ENCODE peak calls at places on chromosome 6, in four cellular contexts. X, U, Y and Q are unnamed samples.

GRCh38 chr6:75751443-75751842 is 2.4 kb downstream of the MYO6 start:
- DNase-seq in X (no peak), Y (peak; percentile 88), U (no peak), Q (no peak)

GRCh38 chr6:123439371-123439770 is 197.4 kb downstream of the TRDN start:
- DNase-seq in X (no peak), Y (no peak), U (no peak), Q (no peak)

GRCh38 chr6:107421696-107422256 is 37.6 kb downstream of the PDSS2 start:
- DNase-seq in X (no peak), U (no peak), Y (no peak), Q (no peak)

GRCh38 chr6:132907231-132907630 is 92.9 kb downstream of the RPS12 start:
- DNase-seq in U (no peak), X (no peak), Y (no peak), Q (no peak)

GRCh38 chr6:87639373-87639772 is 49.4 kb downstream of the ORC3 start:
- DNase-seq in U (no peak), Y (no peak), X (no peak), Q (no peak)

GRCh38 chr6:86937219-86938079 is at the start of gene HTR1E:
- DNase-seq in Y (peak; percentile 36), X (no peak), U (peak; percentile 16), Q (peak; percentile 74)

GRCh38 chr6:132491303-132491702 is 21.6 kb downstream of the STX7 start:
- DNase-seq in X (no peak), Y (peak; percentile 67), U (no peak), Q (peak; percentile 23)

GRCh38 chr6:143516700-143517446 is 5.4 kb upstream of the FUCA2 start:
- DNase-seq in X (no peak), U (no peak), Y (no peak), Q (no peak)

GRCh38 chr6:143595256-143596036 is 82.3 kb upstream of the PHACTR2 start:
- DNase-seq in Y (no peak), U (no peak), X (no peak), Q (no peak)

DNA sequence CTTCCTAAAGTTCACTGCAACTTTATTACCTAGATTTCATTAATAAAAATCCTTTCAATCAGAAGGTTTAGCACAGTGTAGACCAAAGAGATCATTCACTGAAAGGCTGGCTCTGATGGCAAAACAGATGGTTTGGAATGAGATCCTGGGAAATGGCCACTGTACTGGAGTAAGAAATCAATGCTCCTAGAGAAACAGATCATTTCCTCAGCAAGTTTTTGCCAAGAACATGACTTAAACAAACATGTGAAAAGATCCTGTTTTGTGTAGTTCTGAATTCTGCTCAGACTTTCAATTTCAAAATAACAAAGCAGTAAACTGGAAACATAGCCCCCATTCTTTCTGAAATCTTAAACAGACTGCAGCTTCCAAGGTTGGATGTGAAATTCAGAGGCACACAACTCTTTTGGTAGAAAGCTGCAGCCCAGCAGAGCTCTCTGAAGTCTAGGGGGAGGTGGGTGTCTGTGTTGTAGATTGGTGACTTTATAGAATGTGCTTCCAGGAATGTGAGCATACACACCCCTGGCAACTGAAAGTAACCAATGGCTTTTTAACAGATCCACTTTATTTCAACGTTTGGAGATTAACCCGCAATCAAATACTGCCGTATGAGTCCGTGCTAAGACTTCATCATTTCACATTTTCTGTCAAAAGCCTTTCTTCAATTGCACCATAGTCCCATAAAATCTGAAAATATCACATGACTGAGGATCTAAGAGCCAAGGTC is 86.4 kb downstream of the ATXN1 start:
- DNase-seq in X (no peak), U (no peak), Y (peak; percentile 80), Q (no peak)
- H3K4me1 ChIP-seq in X (no peaks in the 10 kb centered on the region), U (no peaks in the 10 kb centered on the region), Y (peaks cover 18% of the 10 kb centered on the region), Q (no peaks in the 10 kb centered on the region)

DNA sequence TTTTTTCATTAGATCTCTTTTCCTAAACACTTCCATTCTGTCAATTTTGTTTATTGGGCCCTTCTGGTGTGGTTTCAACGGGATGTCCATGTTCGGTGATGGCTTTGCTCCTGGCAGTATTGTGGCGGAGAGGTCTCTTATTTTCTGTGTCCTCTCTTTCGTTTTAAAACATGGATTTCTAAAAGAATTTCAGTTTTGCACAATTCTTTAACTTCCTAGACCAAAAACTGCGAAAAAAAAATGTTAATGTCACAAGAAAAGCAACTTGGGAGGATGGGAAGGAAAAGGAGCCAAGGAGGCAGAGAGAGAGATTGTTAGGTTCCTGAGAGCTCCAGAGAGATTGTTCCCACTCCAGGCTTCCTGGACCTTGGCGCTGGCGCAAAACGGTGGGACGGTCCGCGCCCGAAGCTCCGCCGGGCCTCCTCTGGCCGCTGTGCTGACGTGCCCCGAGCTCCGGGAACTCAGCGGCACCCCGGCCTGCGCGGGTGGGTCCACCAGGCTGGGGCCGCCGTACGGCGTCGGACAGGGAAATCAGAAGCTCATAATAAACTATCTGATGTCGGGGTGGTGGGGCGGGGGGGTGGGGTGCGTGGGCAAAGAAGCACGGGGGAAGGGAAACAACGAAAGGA is 887 bp upstream of the OLIG3 start:
- DNase-seq in Y (no peak), X (no peak), U (no peak), Q (no peak)
- H3K27me3 ChIP-seq in Y (peaks cover 99% of the 10 kb centered on the region), X (peaks cover 94% of the 10 kb centered on the region), U (peaks cover 5% of the 10 kb centered on the region), Q (peaks cover 95% of the 10 kb centered on the region)

DNA sequence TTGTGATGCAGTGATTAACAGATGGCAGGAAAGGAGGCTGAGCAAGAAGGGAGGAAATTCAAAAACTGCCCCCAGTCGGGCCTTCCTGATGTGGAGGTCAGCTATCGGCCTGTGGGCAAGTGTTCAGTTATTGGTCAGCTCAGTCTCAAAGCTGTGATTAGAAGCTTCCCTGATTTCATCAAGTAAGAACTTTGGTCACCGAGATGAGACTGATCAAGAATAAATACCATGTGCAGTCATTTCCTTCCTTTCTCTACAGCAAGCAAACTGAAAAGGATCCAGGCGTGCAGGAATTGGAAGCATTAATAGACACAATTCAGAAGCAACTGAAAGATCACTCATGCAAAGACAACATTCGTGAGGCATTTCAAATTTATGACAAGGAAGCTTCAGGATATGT is 69.7 kb downstream of the EFHC1 start:
- DNase-seq in Y (peak; percentile 80), U (no peak), X (no peak), Q (no peak)
- H3K4me1 ChIP-seq in Y (peaks cover 35% of the 10 kb centered on the region), U (no peaks in the 10 kb centered on the region), X (no peaks in the 10 kb centered on the region), Q (peaks cover 3% of the 10 kb centered on the region)

GRCh38 chr6:100468013-100468622 is 3.4 kb upstream of the SIM1 start:
- DNase-seq in X (no peak), Y (no peak), U (no peak), Q (no peak)
- H3K27me3 ChIP-seq in X (peaks cover 86% of the 10 kb centered on the region), Y (peaks cover 97% of the 10 kb centered on the region), U (no peaks in the 10 kb centered on the region), Q (peaks cover 93% of the 10 kb centered on the region)

GRCh38 chr6:15378864-15379263 is 133.0 kb downstream of the JARID2 start:
- DNase-seq in U (no peak), Y (no peak), X (no peak), Q (peak; percentile 32)
- H3K4me1 ChIP-seq in U (no peaks in the 10 kb centered on the region), Y (no peaks in the 10 kb centered on the region), X (no peaks in the 10 kb centered on the region), Q (peaks cover 19% of the 10 kb centered on the region)

DNA sequence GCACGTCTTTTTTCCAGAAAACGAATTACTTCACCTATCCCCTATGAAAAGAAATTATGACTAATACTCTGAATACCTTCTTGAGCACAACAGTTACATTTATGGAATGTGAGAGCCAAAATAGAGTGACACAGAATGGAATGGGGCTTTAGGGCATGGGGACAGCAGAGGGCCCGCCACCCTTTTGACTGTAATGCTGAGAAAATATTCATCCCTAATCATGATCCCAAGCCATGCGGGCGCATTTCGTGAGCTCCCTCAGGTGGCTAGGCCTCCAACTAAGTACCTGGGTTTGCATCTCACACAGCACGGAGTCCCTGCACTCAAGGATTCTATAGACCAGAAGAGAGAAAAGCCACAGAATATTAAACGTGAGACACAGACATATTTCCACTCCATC is 212.6 kb downstream of the SOD2 start:
- DNase-seq in X (no peak), U (no peak), Y (no peak), Q (no peak)
- H3K27me3 ChIP-seq in X (no peaks in the 10 kb centered on the region), U (no peaks in the 10 kb centered on the region), Y (no peaks in the 10 kb centered on the region), Q (peaks cover 7% of the 10 kb centered on the region)